ENCODE peak calls at places on chromosomes 6 and 20, in ten cellular contexts. Z, Y, E, L, G, A, Q, P, W and K are unnamed samples.

GRCh38 chr20:54134445-54135220 is 39.2 kb downstream of the CYP24A1 start:
- DNase-seq in W (no peak), P (no peak), L (no peak), A (no peak), G (no peak), Y (no peak), Q (no peak), Z (no peak), E (no peak), K (no peak)

GRCh38 chr6:31948753-31949413 is 3.0 kb downstream of the CFB start:
- DNase-seq in Z (no peak), Q (no peak), Y (no peak), E (no peak), W (no peak), P (no peak), G (no peak), A (no peak), L (no peak), K (no peak)

GRCh38 chr6:100426689-100427338 is 37.9 kb downstream of the SIM1 start:
- DNase-seq in L (no peak), G (no peak), W (no peak), P (no peak), A (no peak), Z (no peak), Q (no peak), Y (no peak), E (no peak), K (no peak)

GRCh38 chr6:152338335-152339125 is 298.6 kb downstream of the SYNE1 start:
- DNase-seq in G (peak; percentile 52), Z (peak; percentile 53), A (peak; percentile 28), W (peak; percentile 5), Y (peak; percentile 66), Q (peak; percentile 12), E (no peak), P (peak; percentile 61), L (peak; percentile 29), K (peak; percentile 36)

GRCh38 chr6:55208469-55208868 is 34.2 kb downstream of the HCRTR2 start:
- DNase-seq in A (no peak), E (no peak), P (no peak), Q (no peak), L (no peak), Y (no peak), W (no peak), G (no peak), Z (no peak), K (no peak)

GRCh38 chr20:29079769-29080690 is 2177.4 kb upstream of the DEFB115 start:
- DNase-seq in Q (no peak), Z (no peak), E (no peak), W (no peak), A (no peak), L (no peak), P (peak; percentile 32), G (no peak), Y (no peak), K (no peak)

GRCh38 chr6:144931172-144932035 is 646.3 kb downstream of the UTRN start:
- DNase-seq in E (no peak), G (no peak), Z (no peak), P (peak; percentile 44), Q (no peak), A (peak; percentile 10), L (no peak), Y (peak; percentile 28), W (peak; percentile 8), K (peak; percentile 51)

GRCh38 chr6:114592506-114592905 is 249.7 kb upstream of the HS3ST5 start:
- DNase-seq in P (no peak), Y (no peak), A (no peak), G (no peak), Z (no peak), E (no peak), Q (no peak), L (no peak), W (no peak), K (no peak)

GRCh38 chr20:62733891-62734290 is 25.3 kb downstream of the NTSR1 start:
- DNase-seq in W (no peak), L (no peak), A (no peak), G (no peak), E (no peak), Z (no peak), Q (no peak), P (no peak), Y (no peak), K (no peak)